ENCODE peak calls at places on chromosomes 3 and 15, in ten cellular contexts. L, G, T, N, S, C, F, D, Y and E are unnamed samples.

GRCh38 chr15:91114301-91114700 is 14.2 kb downstream of the SV2B start:
- DNase-seq in N (no peak), D (no peak), C (no peak), G (no peak), S (no peak), T (no peak), F (no peak), Y (no peak), L (no peak), E (no peak)

GRCh38 chr3:87267953-87268645 is 8.3 kb downstream of the POU1F1 start:
- DNase-seq in N (no peak), G (no peak), C (no peak), D (no peak), Y (no peak), F (no peak), T (no peak), L (no peak), S (no peak), E (no peak)

GRCh38 chr15:56772868-56773639 is 39.7 kb upstream of the ZNF280D start:
- DNase-seq in C (no peak), Y (peak; percentile 48), F (no peak), G (no peak), T (peak; percentile 12), D (no peak), S (no peak), L (peak; percentile 86), N (no peak), E (no peak)

GRCh38 chr15:68158046-68158628 is 47.0 kb downstream of the CALML4 start:
- DNase-seq in N (no peak), T (no peak), S (no peak), C (no peak), L (peak; percentile 45), D (no peak), F (no peak), G (no peak), Y (no peak), E (no peak)

GRCh38 chr3:13019243-13019701 is 54.0 kb downstream of the IQSEC1 start:
- DNase-seq in L (peak; percentile 86), G (no peak), D (no peak), Y (peak; percentile 64), T (peak; percentile 93), F (no peak), N (no peak), C (no peak), S (no peak), E (peak; percentile 87)

GRCh38 chr3:42612928-42613327 is 12.4 kb downstream of the NKTR start:
- DNase-seq in Y (no peak), D (no peak), N (no peak), G (no peak), C (no peak), F (no peak), L (no peak), S (no peak), T (no peak), E (no peak)

GRCh38 chr3:45473841-45474240 is 85.5 kb downstream of the LARS2 start:
- DNase-seq in N (no peak), L (peak; percentile 48), G (no peak), F (no peak), Y (peak; percentile 72), T (no peak), C (no peak), D (no peak), S (no peak), E (peak; percentile 39)

GRCh38 chr3:42830437-42831320 is 21.4 kb downstream of the ACKR2 start:
- DNase-seq in T (peak; percentile 92), N (no peak), Y (no peak), G (no peak), F (peak; percentile 28), C (no peak), S (peak; percentile 42), D (peak; percentile 11), L (no peak), E (peak; percentile 12)

GRCh38 chr3:39497753-39498152 is 30.3 kb downstream of the MOBP start:
- DNase-seq in G (no peak), L (no peak), D (no peak), F (no peak), C (no peak), S (no peak), N (no peak), Y (no peak), T (no peak), E (no peak)

GRCh38 chr3:125107861-125108567 is 52.2 kb upstream of the HEG1 start:
- DNase-seq in T (no peak), C (no peak), F (no peak), N (no peak), Y (peak; percentile 74), L (peak; percentile 93), D (no peak), S (peak; percentile 71), G (no peak), E (peak; percentile 88)

GRCh38 chr3:195025056-195025880 is 245.7 kb downstream of the XXYLT1 start:
- DNase-seq in S (no peak), F (no peak), L (no peak), Y (no peak), T (no peak), N (no peak), G (no peak), C (no peak), D (no peak), E (no peak)

GRCh38 chr3:104578558-104578957 is 788.2 kb upstream of the ALCAM start:
- DNase-seq in G (no peak), N (no peak), Y (no peak), L (no peak), S (no peak), T (peak; percentile 51), D (no peak), F (no peak), C (no peak), E (no peak)

GRCh38 chr3:177410734-177411133 is 213.5 kb upstream of the TBL1XR1 start:
- DNase-seq in G (no peak), F (peak; percentile 99), T (no peak), Y (no peak), D (no peak), N (no peak), C (no peak), S (no peak), L (no peak), E (peak; percentile 35)

GRCh38 chr3:179309225-179310109 is 13.4 kb upstream of the ZNF639 start:
- DNase-seq in S (no peak), N (no peak), C (no peak), Y (no peak), G (no peak), F (no peak), L (no peak), T (no peak), D (no peak), E (no peak)

GRCh38 chr3:196057663-196058356 is 24.1 kb downstream of the TFRC start:
- DNase-seq in L (no peak), D (no peak), N (no peak), F (no peak), Y (no peak), T (no peak), G (no peak), S (no peak), C (no peak), E (no peak)

GRCh38 chr3:192888121-192888520 is 29.5 kb downstream of the MB21D2 start:
- DNase-seq in F (no peak), N (no peak), G (no peak), Y (no peak), S (no peak), T (no peak), L (peak; percentile 75), C (no peak), D (no peak), E (no peak)

GRCh38 chr3:7876741-7877297 is 624.8 kb upstream of the LMCD1 start:
- DNase-seq in L (no peak), C (peak; percentile 22), N (no peak), S (no peak), G (no peak), F (no peak), D (no peak), T (peak; percentile 38), Y (no peak), E (peak; percentile 42)

GRCh38 chr3:132629928-132630327 is 29.7 kb downstream of the ACAD11 start:
- DNase-seq in Y (no peak), L (peak; percentile 87), G (no peak), S (peak; percentile 61), D (no peak), C (no peak), T (no peak), N (no peak), F (no peak), E (peak; percentile 84)

GRCh38 chr3:65728138-65728537 is 310.6 kb downstream of the MAGI1 start:
- DNase-seq in D (no peak), N (no peak), Y (no peak), C (no peak), L (no peak), G (no peak), F (no peak), S (no peak), T (peak; percentile 36), E (no peak)

GRCh38 chr3:31724681-31725080 is 192.0 kb downstream of the STT3B start:
- DNase-seq in L (peak; percentile 6), T (peak; percentile 74), D (peak; percentile 28), C (no peak), S (no peak), Y (no peak), N (no peak), G (no peak), F (no peak), E (no peak)

GRCh38 chr3:17157713-17158112 is 273.0 kb downstream of the PLCL2 start:
- DNase-seq in Y (peak; percentile 70), D (no peak), L (peak; percentile 88), F (no peak), G (no peak), T (no peak), N (no peak), C (no peak), S (no peak), E (peak; percentile 79)

GRCh38 chr3:188975612-188976314 is 196.0 kb upstream of the TPRG1 start:
- DNase-seq in L (peak; percentile 29), Y (peak; percentile 26), N (no peak), C (no peak), D (no peak), T (no peak), F (no peak), G (no peak), S (no peak), E (no peak)

GRCh38 chr3:46187876-46188275 is 20.2 kb downstream of the CCR1 start:
- DNase-seq in S (peak; percentile 25), C (no peak), D (no peak), L (peak; percentile 31), T (no peak), G (no peak), F (no peak), Y (peak; percentile 51), N (peak; percentile 21), E (no peak)

GRCh38 chr3:153970735-153971347 is 150.3 kb upstream of the ARHGEF26 start:
- DNase-seq in L (no peak), S (peak; percentile 30), F (peak; percentile 7), G (no peak), Y (peak; percentile 31), T (no peak), C (no peak), N (no peak), D (peak; percentile 4), E (peak; percentile 25)

GRCh38 chr15:88448991-88449461 is 18.2 kb downstream of the MRPL46 start:
- DNase-seq in T (no peak), G (no peak), S (no peak), F (no peak), D (no peak), N (no peak), L (no peak), Y (no peak), C (no peak), E (no peak)

GRCh38 chr3:130601662-130602061 is 84.7 kb downstream of the COL6A6 start:
- DNase-seq in D (no peak), Y (no peak), N (no peak), C (no peak), L (no peak), S (no peak), T (no peak), F (no peak), G (no peak), E (peak; percentile 39)

GRCh38 chr3:115087512-115087911 is 59.6 kb downstream of the ZBTB20 start:
- DNase-seq in S (no peak), D (no peak), G (no peak), N (no peak), Y (no peak), L (no peak), F (no peak), T (no peak), C (no peak), E (no peak)

GRCh38 chr3:155377861-155378260 is 84.4 kb upstream of the STRIT1 start:
- DNase-seq in G (no peak), F (no peak), N (no peak), T (no peak), L (no peak), D (no peak), Y (no peak), C (no peak), S (no peak), E (no peak)